ENCODE peak calls at places on chromosomes 5 and 9, in eight cellular contexts. J is H7; M is GM23338; W is pons; P is GM04504; K is activated effector memory CD4-positive, alpha-beta T cell treated with anti-CD3 and anti-CD28 coated beads, Interleukin-2, amount 50 U/mL, for 16 hours; I is colonic mucosa; E is stomach. A is an unnamed sample.

GRCh38 chr9:5230554-5230953 is 665 bp upstream of the INSL4 start:
- DNase-seq in M (no peak), W (no peak), I (no peak), K (no peak), J (no peak), P (no peak), E (no peak), A (no peak)

GRCh38 chr9:129889936-129890717 is 54.9 kb downstream of the USP20 start:
- DNase-seq in I (peak), K (peak), M (peak), W (no peak), J (peak), E (peak), P (no peak), A (peak)

GRCh38 chr9:92196909-92197308 is 81.7 kb upstream of the SPTLC1 start:
- DNase-seq in K (no peak), P (peak), E (no peak), M (no peak), I (no peak), W (no peak), J (no peak), A (no peak)

GRCh38 chr9:89562186-89562814 is 42.5 kb upstream of the GADD45G start:
- DNase-seq in E (no peak), J (no peak), I (no peak), W (no peak), M (no peak), K (no peak), P (no peak), A (no peak)

GRCh38 chr5:145350501-145350900 is 484.6 kb downstream of the PRELID2 start:
- DNase-seq in J (no peak), K (no peak), E (no peak), P (no peak), W (no peak), M (no peak), I (no peak), A (no peak)

GRCh38 chr5:63495225-63495624 is 467.0 kb downstream of the HTR1A start:
- DNase-seq in K (no peak), P (no peak), J (no peak), E (no peak), W (no peak), M (peak), I (no peak), A (no peak)

GRCh38 chr5:69231851-69232250 is 2.8 kb upstream of the CDK7 start:
- DNase-seq in P (no peak), J (no peak), W (peak), E (no peak), K (no peak), M (no peak), I (no peak), A (no peak)

GRCh38 chr9:92781902-92782301 is 17.3 kb upstream of the BICD2 start:
- DNase-seq in E (no peak), M (no peak), I (no peak), P (no peak), K (no peak), W (no peak), J (no peak), A (no peak)

GRCh38 chr9:113533335-113534225 is 70.1 kb downstream of the RGS3 start:
- DNase-seq in E (no peak), P (no peak), K (no peak), M (peak), J (no peak), I (no peak), W (no peak), A (no peak)

GRCh38 chr5:152084476-152084875 is 159.8 kb upstream of the GLRA1 start:
- DNase-seq in E (no peak), J (no peak), P (no peak), W (peak), M (no peak), K (no peak), I (no peak), A (no peak)

GRCh38 chr9:111959960-111960359 is 63.3 kb downstream of the UGCG start:
- DNase-seq in E (no peak), J (no peak), M (no peak), I (no peak), W (no peak), P (no peak), K (no peak), A (no peak)

GRCh38 chr9:114516913-114517312 is 11.6 kb upstream of the WHRN start:
- DNase-seq in M (no peak), J (no peak), I (no peak), W (no peak), E (no peak), K (no peak), P (no peak), A (no peak)

GRCh38 chr9:136171009-136171800 is 33.7 kb downstream of the LHX3 start:
- DNase-seq in J (peak), I (no peak), K (no peak), M (peak), P (no peak), W (no peak), E (no peak), A (no peak)

GRCh38 chr5:32773944-32774343 is 62.8 kb downstream of the NPR3 start:
- DNase-seq in J (no peak), K (no peak), P (no peak), I (no peak), E (no peak), W (no peak), M (no peak), A (no peak)

GRCh38 chr5:77984587-77984986 is 208.4 kb upstream of the TBCA start:
- DNase-seq in E (no peak), K (no peak), I (no peak), W (no peak), P (no peak), M (peak), J (no peak), A (no peak)